ENCODE peak calls at places on chromosomes 3 and 15, in five cellular contexts. Q is body of pancreas; S is AG08395; K is activated CD4-positive, alpha-beta memory T cell treated with anti-CD3 and anti-CD28 coated beads for 36 hours; Y is fibroblast of gingiva. N is an unnamed sample.
A peak's percentile ranks its signal among the peaks of the same experiment; 100 is the strongest.

GRCh38 chr15:63892794-63893441 is 59.2 kb upstream of the HERC1 start:
- DNase-seq in Q (no peak), Y (no peak), K (peak; percentile 91), S (no peak), N (no peak)

GRCh38 chr3:22147161-22147560 is 396.2 kb upstream of the ZNF385D start:
- DNase-seq in Q (no peak), Y (no peak), K (no peak), S (no peak), N (no peak)

GRCh38 chr15:33008284-33009011 is 186.1 kb downstream of the FMN1 start:
- DNase-seq in Q (no peak), Y (peak; percentile 21), K (no peak), S (peak; percentile 76), N (no peak)

GRCh38 chr3:99777210-99777549 is 40.5 kb upstream of the CMSS1 start:
- DNase-seq in K (no peak), S (no peak), Y (no peak), Q (no peak), N (no peak)

GRCh38 chr15:27059610-27060202 is 88.7 kb downstream of the GABRG3 start:
- DNase-seq in K (peak; percentile 11), Y (no peak), Q (peak; percentile 42), S (peak; percentile 64), N (no peak)

GRCh38 chr3:143134446-143134845 is 14.9 kb downstream of the CHST2 start:
- DNase-seq in S (no peak), K (no peak), Y (no peak), Q (no peak), N (peak; percentile 17)

GRCh38 chr3:170081079-170081741 is 43.4 kb downstream of the GPR160 start:
- DNase-seq in S (peak; percentile 53), K (no peak), Y (peak; percentile 76), Q (no peak), N (no peak)

GRCh38 chr3:56883828-56884227 is 82.1 kb upstream of the ARHGEF3 start:
- DNase-seq in Q (no peak), Y (no peak), S (no peak), K (no peak), N (no peak)

GRCh38 chr3:141303481-141304223 is 64.7 kb upstream of the ZBTB38 start:
- DNase-seq in S (peak; percentile 77), Y (peak; percentile 72), Q (peak; percentile 75), K (peak; percentile 56), N (no peak)

GRCh38 chr3:114144909-114145688 is 33.8 kb downstream of the DRD3 start:
- DNase-seq in S (peak; percentile 97), Y (peak; percentile 83), K (peak; percentile 72), Q (peak; percentile 67), N (peak; percentile 8)

GRCh38 chr3:10026084-10026890 is at the start of gene FANCD2:
- DNase-seq in K (peak; percentile 96), Q (peak; percentile 82), S (peak; percentile 90), Y (peak; percentile 78), N (peak; percentile 86)

GRCh38 chr15:84582583-84583157 is 18.1 kb upstream of the ZSCAN2 start:
- DNase-seq in S (no peak), K (peak; percentile 35), Y (no peak), Q (no peak), N (no peak)

GRCh38 chr15:35170216-35170615 is 85.1 kb upstream of the NANOGP8 start:
- DNase-seq in S (peak; percentile 2), K (no peak), Q (no peak), Y (no peak), N (peak; percentile 3)

GRCh38 chr3:59970796-59971195 is 921.0 kb upstream of the CFAP20DC start:
- DNase-seq in Y (no peak), Q (no peak), S (no peak), K (no peak), N (no peak)

GRCh38 chr15:52252781-52253180 is 42.8 kb downstream of the MYO5C start:
- DNase-seq in K (peak; percentile 23), Q (peak; percentile 58), S (peak; percentile 92), Y (peak; percentile 86), N (no peak)

GRCh38 chr15:95869920-95870319 is 460.6 kb upstream of the NR2F2 start:
- DNase-seq in Q (no peak), S (no peak), K (no peak), Y (no peak), N (no peak)

GRCh38 chr3:168077091-168077490 is 18.6 kb downstream of the GOLIM4 start:
- DNase-seq in S (no peak), K (no peak), Y (no peak), Q (no peak), N (no peak)

GRCh38 chr15:52503788-52504496 is 24.7 kb downstream of the MYO5A start:
- DNase-seq in Y (no peak), Q (no peak), S (peak; percentile 41), K (no peak), N (no peak)

GRCh38 chr15:39624806-39625205 is 43.9 kb downstream of the THBS1 start:
- DNase-seq in Y (peak; percentile 80), S (peak; percentile 89), K (peak; percentile 83), Q (peak; percentile 53), N (no peak)

GRCh38 chr15:101170568-101171350 is 81.1 kb downstream of the CHSY1 start:
- DNase-seq in K (no peak), Q (peak; percentile 26), Y (peak; percentile 82), S (peak; percentile 72), N (no peak)

GRCh38 chr3:144763878-144764454 is 792.3 kb downstream of the DIPK2A start:
- DNase-seq in Q (no peak), Y (no peak), K (no peak), S (no peak), N (no peak)

GRCh38 chr3:118269537-118270125 is 765.0 kb downstream of the IGSF11 start:
- DNase-seq in Y (no peak), K (no peak), S (no peak), Q (no peak), N (no peak)

GRCh38 chr15:52020253-52021085 is 1.4 kb downstream of the MAPK6 start:
- DNase-seq in S (no peak), Q (no peak), K (no peak), Y (peak; percentile 20), N (no peak)

GRCh38 chr3:117695321-117695720 is 985.7 kb downstream of the TUSC7 start:
- DNase-seq in Q (no peak), Y (peak; percentile 65), S (peak; percentile 39), K (no peak), N (no peak)

GRCh38 chr3:23702198-23702597 is 103.6 kb upstream of the UBE2E1 start:
- DNase-seq in Y (no peak), K (no peak), S (no peak), Q (no peak), N (no peak)

GRCh38 chr15:52480990-52481389 is 47.7 kb downstream of the MYO5A start:
- DNase-seq in Y (no peak), S (no peak), K (no peak), Q (no peak), N (no peak)

GRCh38 chr15:41648770-41649169 is 11.4 kb upstream of the MGA start:
- DNase-seq in Q (no peak), Y (no peak), S (peak; percentile 67), K (no peak), N (no peak)

N was measured in caudate nucleus.